ENCODE peak calls at places on chromosomes 4 and X, in four cellular contexts. One of them, this sample, is unnamed.

GRCh38 chrX:86237482-86237881 is 89.2 kb downstream of the DACH2 start:
- DNase-seq in H1: no peak
- DNase-seq in SK-N-SH: no peak
- DNase-seq in HepG2: no peak
- DNase-seq in this sample: no peak

GRCh38 chrX:70527610-70528009 is 83.0 kb downstream of the DLG3 start:
- DNase-seq in SK-N-SH: no peak
- DNase-seq in H1: no peak
- DNase-seq in HepG2: no peak
- DNase-seq in this sample: no peak

GRCh38 chr4:123546661-123547060 is 150.1 kb downstream of the SPRY1 start:
- DNase-seq in HepG2: peak; percentile 48
- DNase-seq in SK-N-SH: no peak
- DNase-seq in H1: peak; percentile 50
- DNase-seq in this sample: no peak

GRCh38 chr4:152360045-152360410 is 175.9 kb downstream of the FBXW7 start:
- DNase-seq in H1: no peak
- DNase-seq in SK-N-SH: no peak
- DNase-seq in HepG2: no peak
- DNase-seq in this sample: no peak

GRCh38 chrX:153411255-153411987 is at the start of gene ZFP92:
- DNase-seq in H1: peak; percentile 48
- DNase-seq in HepG2: no peak
- DNase-seq in SK-N-SH: peak; percentile 88
- DNase-seq in this sample: no peak

GRCh38 chrX:100512471-100512870 is 72.3 kb upstream of the TNMD start:
- DNase-seq in HepG2: no peak
- DNase-seq in SK-N-SH: peak; percentile 32
- DNase-seq in H1: no peak
- DNase-seq in this sample: no peak

GRCh38 chrX:37918168-37918567 is 70.8 kb upstream of the DYNLT3 start:
- DNase-seq in SK-N-SH: no peak
- DNase-seq in HepG2: no peak
- DNase-seq in H1: no peak
- DNase-seq in this sample: no peak

GRCh38 chr4:173256825-173257224 is 77.3 kb downstream of the HMGB2 start:
- DNase-seq in HepG2: no peak
- DNase-seq in SK-N-SH: no peak
- DNase-seq in H1: no peak
- DNase-seq in this sample: no peak

GRCh38 chr4:124941267-124941666 is 228.7 kb upstream of the ANKRD50 start:
- DNase-seq in H1: no peak
- DNase-seq in HepG2: no peak
- DNase-seq in SK-N-SH: no peak
- DNase-seq in this sample: no peak

GRCh38 chrX:114717921-114718320 is 134.0 kb downstream of the HTR2C start:
- DNase-seq in HepG2: no peak
- DNase-seq in H1: peak; percentile 51
- DNase-seq in SK-N-SH: peak; percentile 6
- DNase-seq in this sample: no peak

GRCh38 chr4:69497081-69497480 is 1.4 kb upstream of the UGT2B4 start:
- DNase-seq in HepG2: no peak
- DNase-seq in SK-N-SH: no peak
- DNase-seq in H1: no peak
- DNase-seq in this sample: no peak

GRCh38 chrX:1086444-1087409 is 125.7 kb downstream of the CRLF2 start:
- DNase-seq in HepG2: no peak
- DNase-seq in H1: no peak
- DNase-seq in SK-N-SH: no peak
- DNase-seq in this sample: no peak

GRCh38 chr4:8580321-8581093 is at the start of gene GPR78:
- DNase-seq in SK-N-SH: peak; percentile 82
- DNase-seq in HepG2: no peak
- DNase-seq in H1: peak; percentile 99
- DNase-seq in this sample: no peak

GRCh38 chr4:46386570-46386969 is 3.4 kb downstream of the GABRA2 start:
- DNase-seq in HepG2: peak; percentile 28
- DNase-seq in H1: no peak
- DNase-seq in SK-N-SH: peak; percentile 19
- DNase-seq in this sample: no peak

GRCh38 chr4:166527500-166527899 is 654.5 kb downstream of the TLL1 start:
- DNase-seq in HepG2: no peak
- DNase-seq in SK-N-SH: no peak
- DNase-seq in H1: no peak
- DNase-seq in this sample: no peak

GRCh38 chrX:150575415-150575814 is 7.0 kb downstream of the MTM1 start:
- DNase-seq in SK-N-SH: no peak
- DNase-seq in HepG2: no peak
- DNase-seq in H1: no peak
- DNase-seq in this sample: no peak

GRCh38 chrX:76148753-76149152 is 24.1 kb upstream of the PBDC1 start:
- DNase-seq in H1: peak; percentile 37
- DNase-seq in HepG2: peak; percentile 17
- DNase-seq in SK-N-SH: no peak
- DNase-seq in this sample: peak; percentile 45

GRCh38 chr4:54484361-54484760 is 173.4 kb upstream of the KIT start:
- DNase-seq in SK-N-SH: no peak
- DNase-seq in H1: no peak
- DNase-seq in HepG2: no peak
- DNase-seq in this sample: no peak

GRCh38 chr4:120718979-120719566 is 203.5 kb downstream of the PRDM5 start:
- DNase-seq in H1: no peak
- DNase-seq in HepG2: peak; percentile 3
- DNase-seq in SK-N-SH: peak; percentile 34
- DNase-seq in this sample: no peak

GRCh38 chrX:84165716-84166115 is 22.3 kb downstream of the RPS6KA6 start:
- DNase-seq in HepG2: no peak
- DNase-seq in SK-N-SH: no peak
- DNase-seq in H1: no peak
- DNase-seq in this sample: no peak

GRCh38 chrX:9874483-9874882 is 88.3 kb downstream of the SHROOM2 start:
- DNase-seq in SK-N-SH: no peak
- DNase-seq in H1: no peak
- DNase-seq in HepG2: no peak
- DNase-seq in this sample: no peak

GRCh38 chr4:515251-515650 is 16.2 kb downstream of the PIGG start:
- DNase-seq in HepG2: no peak
- DNase-seq in H1: no peak
- DNase-seq in SK-N-SH: no peak
- DNase-seq in this sample: no peak

GRCh38 chr4:88606832-88607231 is 14.6 kb downstream of the HERC3 start:
- DNase-seq in HepG2: no peak
- DNase-seq in SK-N-SH: no peak
- DNase-seq in H1: no peak
- DNase-seq in this sample: no peak

GRCh38 chr4:88609387-88609786 is 17.1 kb downstream of the HERC3 start:
- DNase-seq in H1: no peak
- DNase-seq in HepG2: no peak
- DNase-seq in SK-N-SH: no peak
- DNase-seq in this sample: no peak

GRCh38 chr4:88613417-88613875 is 21.2 kb downstream of the HERC3 start:
- DNase-seq in SK-N-SH: no peak
- DNase-seq in HepG2: no peak
- DNase-seq in H1: no peak
- DNase-seq in this sample: no peak

GRCh38 chr4:88614058-88614457 is 21.8 kb downstream of the HERC3 start:
- DNase-seq in HepG2: no peak
- DNase-seq in SK-N-SH: no peak
- DNase-seq in H1: no peak
- DNase-seq in this sample: no peak

DNA sequence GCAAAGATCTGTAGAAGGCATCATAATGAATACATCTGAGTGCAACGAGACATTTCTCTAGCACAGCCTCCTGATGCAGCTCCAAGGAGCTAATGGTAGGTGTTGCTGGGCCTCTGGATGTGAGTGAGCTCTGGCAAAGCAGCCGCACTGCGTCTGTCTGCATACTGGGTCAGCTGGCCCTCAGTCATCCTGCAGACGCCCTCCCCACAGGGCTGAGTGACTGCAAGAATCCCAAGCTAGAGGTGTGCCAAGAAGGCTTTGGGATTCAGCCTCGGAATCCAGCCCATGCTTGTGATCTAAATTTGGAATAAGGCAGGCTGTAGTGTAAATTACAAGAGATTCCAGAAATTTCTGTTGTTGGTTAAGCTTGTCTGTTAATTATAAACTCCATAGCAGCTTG is 18.5 kb downstream of the HERC3 start:
- DNase-seq in SK-N-SH: no peak
- DNase-seq in H1: no peak
- DNase-seq in HepG2: no peak
- DNase-seq in this sample: no peak
- TF ChIP-seq TCF12 in SK-N-SH: no peak
- TF ChIP-seq TCF12 in H1: no peak
- TF ChIP-seq TCF12 in HepG2: no peak
- TF ChIP-seq TCF12 in this sample: no peak

GRCh38 chr4:48985602-48985975 is 486 bp upstream of the CWH43 start:
- DNase-seq in H1: no peak
- DNase-seq in SK-N-SH: peak; percentile 13
- DNase-seq in HepG2: no peak
- DNase-seq in this sample: no peak
- TF ChIP-seq TCF12 in H1: no peak
- TF ChIP-seq TCF12 in SK-N-SH: no peak
- TF ChIP-seq TCF12 in HepG2: no peak
- TF ChIP-seq TCF12 in this sample: no peak

GRCh38 chrX:47625365-47625764 is 4.4 kb downstream of the CFP start:
- DNase-seq in HepG2: no peak
- DNase-seq in SK-N-SH: no peak
- DNase-seq in H1: no peak
- DNase-seq in this sample: no peak
- TF ChIP-seq TCF12 in HepG2: no peak
- TF ChIP-seq TCF12 in SK-N-SH: no peak
- TF ChIP-seq TCF12 in H1: no peak
- TF ChIP-seq TCF12 in this sample: no peak

DNA sequence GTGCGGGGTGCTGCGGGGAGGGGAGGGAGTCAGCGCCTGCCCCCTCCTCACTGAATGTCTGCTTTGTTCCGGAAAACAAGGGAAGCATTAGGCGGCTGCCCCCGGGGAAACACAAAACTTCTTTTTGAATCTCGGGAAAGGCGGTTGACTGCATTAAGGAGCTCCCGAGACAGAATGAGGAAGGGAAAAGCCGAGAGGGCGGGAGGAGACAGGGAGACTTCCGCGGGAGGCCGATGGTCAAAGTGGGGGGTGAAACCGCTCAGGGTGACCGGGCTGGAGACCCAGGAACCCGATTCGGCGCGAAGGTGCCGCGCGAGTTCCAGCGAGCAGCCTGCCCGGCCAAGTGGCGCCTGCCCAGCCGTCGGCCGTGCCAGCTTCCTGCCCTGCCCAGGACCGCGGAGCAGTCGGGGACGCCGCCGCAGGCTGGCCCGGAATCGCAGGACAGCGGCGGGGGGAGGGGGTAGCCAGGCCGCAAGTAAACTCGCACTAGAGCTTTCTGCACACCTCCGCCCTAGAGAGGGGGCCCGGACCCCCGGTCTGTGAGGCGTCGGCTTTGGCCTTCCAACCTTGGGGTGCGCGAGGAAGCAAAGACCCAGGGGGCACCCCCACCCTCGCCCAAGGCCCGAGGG is 55.1 kb upstream of the BCOR start:
- DNase-seq in H1: no peak
- DNase-seq in HepG2: no peak
- DNase-seq in SK-N-SH: peak; percentile 76
- DNase-seq in this sample: no peak
- TF ChIP-seq TCF12 in H1: no peak
- TF ChIP-seq TCF12 in HepG2: no peak
- TF ChIP-seq TCF12 in SK-N-SH: no peak
- TF ChIP-seq TCF12 in this sample: no peak

DNA sequence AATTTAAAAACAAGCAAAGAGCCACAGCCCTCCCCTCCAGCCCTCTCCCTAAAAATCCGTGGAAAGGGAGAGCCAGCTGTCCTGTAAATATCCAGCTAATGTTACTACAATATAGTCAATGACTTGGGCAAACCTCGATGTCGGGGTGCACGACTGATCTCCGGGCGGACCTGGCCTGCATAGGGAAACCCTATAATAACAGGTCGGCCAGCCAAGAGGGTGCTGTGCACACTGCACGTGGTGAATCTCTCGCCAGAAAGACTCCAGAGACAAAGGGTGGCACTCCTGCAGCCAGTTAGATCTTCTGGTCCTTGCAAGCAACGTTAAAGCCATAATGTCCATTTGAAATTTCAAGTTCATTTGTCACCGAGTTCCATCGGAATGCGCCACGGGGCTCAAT is 1092.8 kb downstream of the ADGRL3 start:
- DNase-seq in HepG2: no peak
- DNase-seq in SK-N-SH: no peak
- DNase-seq in H1: no peak
- DNase-seq in this sample: no peak
- TF ChIP-seq TCF12 in HepG2: no peak
- TF ChIP-seq TCF12 in SK-N-SH: no peak
- TF ChIP-seq TCF12 in H1: no peak
- TF ChIP-seq TCF12 in this sample: no peak

GRCh38 chrX:139077303-139078131 is 366.0 kb upstream of the FGF13 start:
- DNase-seq in H1: no peak
- DNase-seq in HepG2: no peak
- DNase-seq in SK-N-SH: no peak
- DNase-seq in this sample: no peak
- TF ChIP-seq TCF12 in H1: no peak
- TF ChIP-seq TCF12 in HepG2: no peak
- TF ChIP-seq TCF12 in SK-N-SH: no peak
- TF ChIP-seq TCF12 in this sample: no peak